ENCODE peak calls at places on chromosomes 11 and 22, in four cellular contexts. H is tibial nerve, R is body of pancreas, C is uterus. F is an unnamed sample. For H3K4me1, the result is how much of the 10 kb centered on the place peaks cover.

GRCh38 chr11:2435288-2436012 is 8.9 kb downstream of the TRPM5 start:
- DNase-seq in R (no peak), C (no peak), H (no peak), F (no peak)

GRCh38 chr11:118214210-118214914 is 10.4 kb downstream of the JAML start:
- DNase-seq in H (no peak), R (no peak), C (no peak), F (no peak)

GRCh38 chr11:62980133-62980760 is 4.5 kb downstream of the SLC22A6 start:
- DNase-seq in R (no peak), H (no peak), C (no peak), F (no peak)

GRCh38 chr11:30423886-30424285 is 101.0 kb downstream of the ARL14EP start:
- DNase-seq in R (no peak), H (no peak), C (no peak), F (no peak)

GRCh38 chr11:3157381-3158130 is 7.6 kb downstream of the OSBPL5 start:
- DNase-seq in H (no peak), R (no peak), C (no peak), F (no peak)

GRCh38 chr11:44047931-44048431 is at the start of gene ACCSL:
- DNase-seq in H (no peak), R (no peak), C (no peak), F (no peak)

GRCh38 chr22:49358041-49358440 is 469.6 kb downstream of the BRD1 start:
- DNase-seq in R (no peak), C (no peak), H (no peak), F (no peak)

GRCh38 chr11:90947930-90948329 is 725.1 kb upstream of the CHORDC1 start:
- DNase-seq in R (no peak), H (no peak), C (no peak), F (no peak)

GRCh38 chr11:2699531-2700414 is at the start of gene KCNQ1OT1:
- DNase-seq in H (peak), R (peak), C (peak), F (peak)

GRCh38 chr11:120339394-120339890 is 3.2 kb downstream of the ARHGEF12 start:
- DNase-seq in H (no peak), R (no peak), C (no peak), F (no peak)

GRCh38 chr11:132734217-132734616 is 798.1 kb downstream of the OPCML start:
- DNase-seq in C (no peak), R (no peak), H (no peak), F (no peak)

GRCh38 chr11:62444835-62445234 is 26.0 kb downstream of the SCGB1A1 start:
- DNase-seq in C (no peak), H (no peak), R (no peak), F (no peak)

GRCh38 chr11:7442588-7443215 is 42.6 kb upstream of the OLFML1 start:
- DNase-seq in H (peak), C (peak), R (peak), F (peak)

GRCh38 chr11:130000552-130001176 is 2.0 kb downstream of the PRDM10 start:
- DNase-seq in R (no peak), C (no peak), H (no peak), F (no peak)

GRCh38 chr11:55849037-55849436 is 10.5 kb downstream of the OR5D16 start:
- DNase-seq in R (no peak), H (no peak), C (no peak), F (no peak)

GRCh38 chr11:12303431-12304149 is 73.8 kb upstream of the PARVA start:
- DNase-seq in H (no peak), C (no peak), R (no peak), F (no peak)

DNA sequence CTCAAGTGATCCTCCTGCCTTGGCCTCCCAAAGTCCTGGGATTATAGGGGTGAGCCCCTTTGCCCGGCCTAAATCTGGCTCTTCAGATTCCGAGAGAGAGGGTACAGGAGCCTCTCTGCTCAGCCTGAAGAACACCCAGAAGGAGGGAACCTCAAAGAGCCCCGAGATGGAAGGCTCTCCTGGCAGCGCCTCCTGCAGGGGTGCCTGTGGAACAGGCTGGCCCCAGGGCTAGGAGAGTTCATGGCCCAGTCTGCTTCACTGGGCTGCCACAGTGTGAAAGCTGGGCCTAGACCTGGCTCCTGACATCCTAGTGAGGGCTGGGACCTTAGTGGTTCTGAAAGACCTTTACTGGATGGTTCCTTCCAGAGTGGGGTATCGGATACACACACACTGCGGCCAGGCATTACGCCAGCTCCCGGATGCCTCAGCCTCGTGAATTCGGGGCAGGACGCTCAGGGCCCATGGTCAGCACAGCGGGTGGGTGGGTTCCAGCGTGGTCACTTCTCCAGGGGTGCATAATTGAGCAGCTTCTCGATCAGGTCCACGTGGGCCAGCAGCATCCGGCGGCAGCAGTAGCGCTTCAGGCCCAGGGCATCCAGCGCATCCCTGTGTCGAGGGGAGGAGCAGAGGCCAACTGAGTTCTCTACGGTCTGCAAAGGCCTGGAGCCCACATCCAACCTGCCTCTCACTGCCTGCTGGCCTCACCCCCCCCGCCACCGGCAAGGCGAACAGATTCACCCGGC is 2.3 kb downstream of the POLR2L start:
- DNase-seq in H (no peak), C (no peak), R (no peak), F (no peak)
- H3K4me1 ChIP-seq in H (under half), C (under half), R (half or more), F (under half)

GRCh38 chr22:44678245-44678979 is 23.6 kb upstream of the PRR5 start:
- DNase-seq in H (no peak), R (no peak), C (no peak), F (no peak)

GRCh38 chr22:44676441-44677298 is 25.3 kb upstream of the PRR5 start:
- DNase-seq in R (no peak), H (no peak), C (no peak), F (no peak)

GRCh38 chr22:44680058-44680457 is 21.9 kb upstream of the PRR5 start:
- DNase-seq in H (no peak), R (no peak), C (no peak), F (no peak)

GRCh38 chr22:44678980-44679647 is 22.9 kb upstream of the PRR5 start:
- DNase-seq in H (no peak), C (no peak), R (no peak), F (no peak)

GRCh38 chr22:44677299-44678244 is 24.4 kb upstream of the PRR5 start:
- DNase-seq in R (no peak), H (no peak), C (no peak), F (no peak)
- H3K4me3 ChIP-seq in R (no peak), H (no peak), C (no peak), F (no peak)

DNA sequence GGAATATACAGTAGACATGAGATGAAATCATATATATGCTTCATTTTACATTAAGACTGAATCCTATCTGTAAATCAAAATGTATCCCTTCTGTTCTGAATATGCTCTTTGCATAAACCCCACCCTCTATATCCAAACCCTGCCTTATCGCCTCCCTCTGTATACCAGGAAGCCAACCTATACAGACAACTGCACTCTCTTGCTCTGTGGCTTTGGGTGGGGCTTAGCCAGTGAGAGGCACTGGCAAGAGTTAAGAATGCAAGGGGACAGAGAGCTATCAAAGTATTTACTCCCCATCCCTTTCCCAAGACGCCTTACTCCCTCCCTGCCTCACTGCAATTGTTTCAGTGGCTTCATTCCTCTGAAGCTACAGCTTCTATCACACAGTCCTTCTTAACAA is 309.8 kb downstream of the TTC28 start:
- DNase-seq in H (no peak), C (no peak), R (no peak), F (no peak)
- TF ChIP-seq CTCF in H (no peak), C (no peak), R (no peak), F (no peak)

DNA sequence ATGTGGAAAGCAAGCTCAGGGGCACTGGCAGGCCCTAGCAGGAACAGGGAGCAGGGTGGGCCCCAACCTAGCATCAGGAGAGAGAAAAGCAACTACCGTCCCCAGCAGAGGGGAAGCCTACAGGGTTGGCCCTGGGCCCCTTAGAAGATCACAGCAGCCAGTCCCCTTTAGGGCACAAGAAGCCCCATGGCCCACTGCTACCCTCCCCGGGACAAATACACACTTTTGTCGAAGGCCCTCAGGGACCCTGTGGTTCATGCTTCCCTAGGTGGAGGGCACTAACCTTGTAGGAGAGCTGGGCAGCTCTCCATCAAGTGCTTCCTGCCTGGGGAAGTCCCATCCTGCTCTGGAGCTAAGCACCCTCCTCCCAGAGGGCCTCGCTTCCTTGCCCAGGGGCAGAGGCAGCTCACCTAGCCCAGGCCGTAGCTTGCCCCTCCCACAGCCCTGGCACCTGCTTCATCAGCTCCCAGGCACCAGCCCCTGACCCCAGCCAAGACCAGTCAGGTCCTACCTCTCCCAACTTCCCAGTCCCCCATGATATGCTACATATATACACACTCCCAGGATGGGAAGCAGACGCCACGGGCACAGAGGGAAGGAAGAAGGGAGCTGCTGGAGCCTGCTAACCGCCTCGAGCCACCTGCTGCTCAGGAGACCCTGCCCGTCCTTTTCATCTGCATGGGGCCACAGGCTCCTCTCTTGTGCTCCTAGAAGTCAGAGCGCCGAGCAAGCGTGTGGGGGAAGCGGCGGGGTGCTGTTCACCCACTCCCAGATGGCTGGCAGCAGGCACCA is 20.1 kb downstream of the SUN2 start:
- DNase-seq in C (no peak), R (no peak), H (no peak), F (no peak)
- H3K4me1 ChIP-seq in C (under half), R (half or more), H (under half), F (under half)

GRCh38 chr11:11251394-11251970 is 101.6 kb downstream of the CSNK2A3 start:
- DNase-seq in R (no peak), H (no peak), C (no peak), F (no peak)
- H3K4me3 ChIP-seq in R (no peak), H (no peak), C (no peak), F (no peak)

GRCh38 chr11:88552377-88553029 is 215.0 kb upstream of the CTSC start:
- DNase-seq in C (no peak), R (peak), H (no peak), F (no peak)
- TF ChIP-seq CTCF in C (no peak), R (peak), H (peak), F (peak)

GRCh38 chr11:66860449-66860831 is 3.6 kb downstream of the LRFN4 start:
- DNase-seq in R (no peak), H (no peak), C (no peak), F (no peak)

GRCh38 chr11:66863428-66864125 is 6.7 kb downstream of the LRFN4 start:
- DNase-seq in C (no peak), R (no peak), H (no peak), F (no peak)

GRCh38 chr11:66861051-66861773 is 4.3 kb downstream of the LRFN4 start:
- DNase-seq in C (no peak), R (no peak), H (no peak), F (no peak)

GRCh38 chr11:66862559-66863037 is 5.7 kb downstream of the LRFN4 start:
- DNase-seq in H (no peak), C (no peak), R (no peak), F (no peak)

GRCh38 chr11:66861774-66862558 is 5.1 kb downstream of the LRFN4 start:
- DNase-seq in H (no peak), C (no peak), R (no peak), F (no peak)
- H3K4me1 ChIP-seq in H (under half), C (under half), R (under half), F (under half)

DNA sequence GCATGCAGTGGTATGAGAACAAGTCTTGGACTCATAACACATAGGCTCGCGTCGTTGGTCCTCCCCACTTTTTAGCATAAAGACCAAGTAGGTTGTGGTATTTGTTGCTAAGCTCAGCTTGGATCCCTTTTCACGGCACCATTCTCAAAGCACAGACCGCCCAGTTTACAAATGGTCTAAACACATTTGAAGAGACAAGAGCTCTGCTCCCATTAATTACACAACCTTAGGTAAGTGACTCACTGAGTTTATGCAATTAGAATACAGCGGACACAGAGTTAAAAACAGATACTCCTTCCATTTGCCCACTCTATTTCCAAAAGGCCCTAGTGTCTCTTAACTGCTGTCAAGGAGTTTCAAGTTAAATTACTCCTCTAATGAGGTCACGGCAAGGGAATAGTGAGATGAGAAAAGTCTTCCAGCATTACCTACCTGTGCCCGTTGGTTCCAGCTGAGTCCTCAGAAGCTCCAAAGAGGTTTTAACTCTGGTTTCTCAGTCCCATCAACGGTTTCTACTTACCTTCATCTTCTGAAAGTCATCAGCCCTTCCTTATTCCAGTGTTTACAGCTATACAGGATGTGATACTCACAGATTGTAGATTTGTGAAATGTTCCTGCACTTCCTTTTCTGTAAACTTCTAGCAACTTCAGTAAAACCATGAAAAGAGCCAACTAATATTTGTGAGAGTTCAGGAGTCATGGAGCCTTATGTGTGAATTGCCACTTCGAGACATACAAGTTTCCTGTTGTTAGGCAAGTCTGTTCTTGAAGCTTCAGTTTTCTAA is at the start of gene MS4A6A:
- DNase-seq in R (no peak), H (no peak), C (no peak), F (no peak)
- H3K4me3 ChIP-seq in R (no peak), H (peak), C (no peak), F (peak)

GRCh38 chr11:17719940-17720795 is 797 bp downstream of the MYOD1 start:
- DNase-seq in C (no peak), R (no peak), H (no peak), F (no peak)
- TF ChIP-seq CTCF in C (no peak), R (no peak), H (no peak), F (no peak)

F was measured in ascending aorta.